ENCODE peak calls at places on chromosome 6, in five cellular contexts. One of them, this sample, is unnamed.

GRCh38 chr6:47165918-47166317 is 123.8 kb upstream of the ADGRF1 start:
- DNase-seq in EL: peak; percentile 22
- DNase-seq in activated CD4-positive, alpha-beta T cell treated with anti-CD3 and anti-CD28 coated beads, Interleukin-2, amount 50 U/mL, for 24 hours: no peak
- DNase-seq in heart left ventricle: no peak
- DNase-seq in AG04449: no peak
- DNase-seq in this sample: no peak

GRCh38 chr6:141195251-141195832 is 937.4 kb upstream of the GJE1 start:
- DNase-seq in EL: no peak
- DNase-seq in activated CD4-positive, alpha-beta T cell treated with anti-CD3 and anti-CD28 coated beads, Interleukin-2, amount 50 U/mL, for 24 hours: no peak
- DNase-seq in heart left ventricle: no peak
- DNase-seq in AG04449: no peak
- DNase-seq in this sample: no peak

GRCh38 chr6:139436521-139437348 is 62.3 kb upstream of the CITED2 start:
- DNase-seq in EL: peak; percentile 58
- DNase-seq in activated CD4-positive, alpha-beta T cell treated with anti-CD3 and anti-CD28 coated beads, Interleukin-2, amount 50 U/mL, for 24 hours: no peak
- DNase-seq in heart left ventricle: no peak
- DNase-seq in AG04449: no peak
- DNase-seq in this sample: no peak

GRCh38 chr6:62615366-62616015 is 329.5 kb upstream of the KHDRBS2 start:
- DNase-seq in EL: no peak
- DNase-seq in activated CD4-positive, alpha-beta T cell treated with anti-CD3 and anti-CD28 coated beads, Interleukin-2, amount 50 U/mL, for 24 hours: no peak
- DNase-seq in heart left ventricle: no peak
- DNase-seq in AG04449: no peak
- DNase-seq in this sample: no peak

GRCh38 chr6:27502508-27503435 is 29.9 kb upstream of the ZNF184 start:
- DNase-seq in EL: peak; percentile 79
- DNase-seq in activated CD4-positive, alpha-beta T cell treated with anti-CD3 and anti-CD28 coated beads, Interleukin-2, amount 50 U/mL, for 24 hours: peak; percentile 58
- DNase-seq in heart left ventricle: peak; percentile 31
- DNase-seq in AG04449: peak; percentile 36
- DNase-seq in this sample: peak; percentile 65

GRCh38 chr6:110951986-110952794 is 6.3 kb upstream of the GTF3C6 start:
- DNase-seq in EL: peak; percentile 84
- DNase-seq in activated CD4-positive, alpha-beta T cell treated with anti-CD3 and anti-CD28 coated beads, Interleukin-2, amount 50 U/mL, for 24 hours: no peak
- DNase-seq in heart left ventricle: no peak
- DNase-seq in AG04449: peak; percentile 24
- DNase-seq in this sample: no peak

GRCh38 chr6:36224918-36225461 is 28.4 kb downstream of the BRPF3 start:
- DNase-seq in EL: peak; percentile 16
- DNase-seq in activated CD4-positive, alpha-beta T cell treated with anti-CD3 and anti-CD28 coated beads, Interleukin-2, amount 50 U/mL, for 24 hours: no peak
- DNase-seq in heart left ventricle: no peak
- DNase-seq in AG04449: no peak
- DNase-seq in this sample: no peak

GRCh38 chr6:43724914-43725642 is 37.5 kb upstream of the MRPS18A start:
- DNase-seq in EL: peak; percentile 91
- DNase-seq in activated CD4-positive, alpha-beta T cell treated with anti-CD3 and anti-CD28 coated beads, Interleukin-2, amount 50 U/mL, for 24 hours: peak; percentile 52
- DNase-seq in heart left ventricle: no peak
- DNase-seq in AG04449: no peak
- DNase-seq in this sample: peak; percentile 61

GRCh38 chr6:113762611-113763010 is 94.5 kb upstream of the MARCKS start:
- DNase-seq in EL: no peak
- DNase-seq in activated CD4-positive, alpha-beta T cell treated with anti-CD3 and anti-CD28 coated beads, Interleukin-2, amount 50 U/mL, for 24 hours: no peak
- DNase-seq in heart left ventricle: no peak
- DNase-seq in AG04449: no peak
- DNase-seq in this sample: no peak

GRCh38 chr6:147000545-147001488 is 203.4 kb upstream of the STXBP5 start:
- DNase-seq in EL: peak; percentile 65
- DNase-seq in activated CD4-positive, alpha-beta T cell treated with anti-CD3 and anti-CD28 coated beads, Interleukin-2, amount 50 U/mL, for 24 hours: no peak
- DNase-seq in heart left ventricle: no peak
- DNase-seq in AG04449: no peak
- DNase-seq in this sample: no peak

GRCh38 chr6:143205983-143206382 is 145.3 kb downstream of the AIG1 start:
- DNase-seq in EL: no peak
- DNase-seq in activated CD4-positive, alpha-beta T cell treated with anti-CD3 and anti-CD28 coated beads, Interleukin-2, amount 50 U/mL, for 24 hours: no peak
- DNase-seq in heart left ventricle: no peak
- DNase-seq in AG04449: no peak
- DNase-seq in this sample: no peak

GRCh38 chr6:144352310-144352709 is 67.2 kb downstream of the UTRN start:
- DNase-seq in EL: no peak
- DNase-seq in activated CD4-positive, alpha-beta T cell treated with anti-CD3 and anti-CD28 coated beads, Interleukin-2, amount 50 U/mL, for 24 hours: no peak
- DNase-seq in heart left ventricle: no peak
- DNase-seq in AG04449: no peak
- DNase-seq in this sample: no peak

GRCh38 chr6:40550096-40550731 is 37.0 kb downstream of the LRFN2 start:
- DNase-seq in EL: peak; percentile 50
- DNase-seq in activated CD4-positive, alpha-beta T cell treated with anti-CD3 and anti-CD28 coated beads, Interleukin-2, amount 50 U/mL, for 24 hours: no peak
- DNase-seq in heart left ventricle: no peak
- DNase-seq in AG04449: peak; percentile 24
- DNase-seq in this sample: no peak

GRCh38 chr6:157163434-157164159 is 159.7 kb downstream of the TMEM242 start:
- DNase-seq in EL: no peak
- DNase-seq in activated CD4-positive, alpha-beta T cell treated with anti-CD3 and anti-CD28 coated beads, Interleukin-2, amount 50 U/mL, for 24 hours: no peak
- DNase-seq in heart left ventricle: no peak
- DNase-seq in AG04449: no peak
- DNase-seq in this sample: no peak

GRCh38 chr6:139230421-139230840 is 61.4 kb downstream of the TXLNB start:
- DNase-seq in EL: peak; percentile 9
- DNase-seq in activated CD4-positive, alpha-beta T cell treated with anti-CD3 and anti-CD28 coated beads, Interleukin-2, amount 50 U/mL, for 24 hours: no peak
- DNase-seq in heart left ventricle: no peak
- DNase-seq in AG04449: peak; percentile 4
- DNase-seq in this sample: no peak

GRCh38 chr6:45075246-45075645 is 252.9 kb upstream of the RUNX2 start:
- DNase-seq in EL: peak; percentile 83
- DNase-seq in activated CD4-positive, alpha-beta T cell treated with anti-CD3 and anti-CD28 coated beads, Interleukin-2, amount 50 U/mL, for 24 hours: no peak
- DNase-seq in heart left ventricle: no peak
- DNase-seq in AG04449: peak; percentile 94
- DNase-seq in this sample: no peak

GRCh38 chr6:98841114-98841513 is 6.7 kb downstream of the POU3F2 start:
- DNase-seq in EL: no peak
- DNase-seq in activated CD4-positive, alpha-beta T cell treated with anti-CD3 and anti-CD28 coated beads, Interleukin-2, amount 50 U/mL, for 24 hours: no peak
- DNase-seq in heart left ventricle: no peak
- DNase-seq in AG04449: no peak
- DNase-seq in this sample: no peak

GRCh38 chr6:39755231-39755630 is 30.0 kb upstream of the KIF6 start:
- DNase-seq in EL: no peak
- DNase-seq in activated CD4-positive, alpha-beta T cell treated with anti-CD3 and anti-CD28 coated beads, Interleukin-2, amount 50 U/mL, for 24 hours: no peak
- DNase-seq in heart left ventricle: no peak
- DNase-seq in AG04449: no peak
- DNase-seq in this sample: no peak

GRCh38 chr6:157952751-157953479 is 28.7 kb upstream of the SYNJ2 start:
- DNase-seq in EL: peak; percentile 16
- DNase-seq in activated CD4-positive, alpha-beta T cell treated with anti-CD3 and anti-CD28 coated beads, Interleukin-2, amount 50 U/mL, for 24 hours: no peak
- DNase-seq in heart left ventricle: no peak
- DNase-seq in AG04449: no peak
- DNase-seq in this sample: no peak

GRCh38 chr6:93416575-93417420 is 2.6 kb downstream of the EPHA7 start:
- DNase-seq in EL: no peak
- DNase-seq in activated CD4-positive, alpha-beta T cell treated with anti-CD3 and anti-CD28 coated beads, Interleukin-2, amount 50 U/mL, for 24 hours: no peak
- DNase-seq in heart left ventricle: peak; percentile 29
- DNase-seq in AG04449: no peak
- DNase-seq in this sample: no peak

GRCh38 chr6:74551896-74552295 is 654.0 kb downstream of the COL12A1 start:
- DNase-seq in EL: peak; percentile 27
- DNase-seq in activated CD4-positive, alpha-beta T cell treated with anti-CD3 and anti-CD28 coated beads, Interleukin-2, amount 50 U/mL, for 24 hours: no peak
- DNase-seq in heart left ventricle: no peak
- DNase-seq in AG04449: peak; percentile 74
- DNase-seq in this sample: no peak

GRCh38 chr6:143059616-143060353 is 904 bp upstream of the AIG1 start:
- DNase-seq in EL: peak; percentile 51
- DNase-seq in activated CD4-positive, alpha-beta T cell treated with anti-CD3 and anti-CD28 coated beads, Interleukin-2, amount 50 U/mL, for 24 hours: no peak
- DNase-seq in heart left ventricle: no peak
- DNase-seq in AG04449: peak; percentile 75
- DNase-seq in this sample: no peak

This sample was measured in activated naive CD8-positive, alpha-beta T cell treated with anti-CD3 and anti-CD28 coated beads, Interleukin-2, amount 50 U/mL, for 16 hours.